ENCODE peak calls at places on chromosomes 13 and 19, in nine cellular contexts. Y, Z, X, F, O, C, S, J and M are unnamed samples.

GRCh38 chr19:42113641-42114348 is 18.5 kb downstream of the POU2F2 start:
- DNase-seq in F (no peak), X (no peak), J (peak; percentile 98), C (no peak), S (no peak), O (peak; percentile 92), Z (peak; percentile 93), Y (peak; percentile 79), M (no peak)

GRCh38 chr19:480016-480855 is 16.1 kb upstream of the MADCAM1 start:
- DNase-seq in O (peak; percentile 58), S (peak; percentile 65), X (peak; percentile 85), Z (no peak), Y (peak; percentile 85), F (peak; percentile 60), J (no peak), C (peak; percentile 25), M (peak; percentile 75)

GRCh38 chr19:4374451-4375163 is 25.7 kb downstream of the SH3GL1 start:
- DNase-seq in O (peak; percentile 84), C (no peak), S (no peak), Y (no peak), Z (peak; percentile 55), F (no peak), X (peak; percentile 82), J (peak; percentile 79), M (no peak)

GRCh38 chr13:98976941-98977340 is 923 bp downstream of the DOCK9 start:
- DNase-seq in S (no peak), F (no peak), O (peak; percentile 48), Y (no peak), X (no peak), C (no peak), Z (no peak), J (no peak), M (no peak)

GRCh38 chr19:46033401-46033800 is 7.4 kb downstream of the IGFL4 start:
- DNase-seq in J (no peak), O (no peak), Z (no peak), X (no peak), C (no peak), Y (no peak), S (no peak), F (no peak), M (no peak)

GRCh38 chr13:80664930-80665329 is 324.0 kb upstream of the SPRY2 start:
- DNase-seq in F (no peak), S (no peak), J (no peak), X (no peak), C (no peak), Y (no peak), O (peak; percentile 68), Z (no peak), M (no peak)

GRCh38 chr19:35095667-35096368 is 19.8 kb upstream of the FXYD3 start:
- DNase-seq in X (no peak), Z (no peak), O (no peak), F (no peak), J (no peak), C (no peak), S (no peak), Y (no peak), M (no peak)

GRCh38 chr13:29619995-29620394 is 24.5 kb upstream of the SLC7A1 start:
- DNase-seq in J (no peak), Y (no peak), F (no peak), S (no peak), Z (no peak), X (no peak), O (no peak), C (no peak), M (no peak)

GRCh38 chr13:28494537-28494860 is 429 bp downstream of the FLT1 start:
- DNase-seq in O (no peak), J (no peak), Z (no peak), F (peak; percentile 10), Y (peak; percentile 27), S (peak; percentile 12), C (no peak), X (no peak), M (peak; percentile 63)